ENCODE peak calls at places on chromosomes 11 and 22, in five cellular contexts. A is CD4-positive, CD25-positive, alpha-beta regulatory T cell; X is lung; L is OCI-LY7; K is PC-3. O is an unnamed sample.
A peak's percentile ranks its signal among the peaks of the same experiment; 100 is the strongest.

GRCh38 chr11:64571410-64572091 is 19.5 kb upstream of the SLC22A12 start:
- DNase-seq in L (no peak), A (no peak), K (no peak), X (no peak), O (no peak)

GRCh38 chr11:118437046-118437735 is 899 bp downstream of the KMT2A start:
- DNase-seq in L (peak; percentile 53), K (peak; percentile 54), X (peak; percentile 38), A (peak; percentile 26), O (peak; percentile 56)

GRCh38 chr11:33682446-33682845 is 18.2 kb downstream of the C11orf91 start:
- DNase-seq in L (no peak), A (no peak), K (peak; percentile 57), X (no peak), O (no peak)

GRCh38 chr11:65526744-65527143 is 1.9 kb downstream of the SCYL1 start:
- DNase-seq in K (no peak), A (no peak), X (no peak), L (no peak), O (no peak)

GRCh38 chr22:42990131-42990838 is 24.7 kb downstream of the PACSIN2 start:
- DNase-seq in X (no peak), K (peak; percentile 86), L (no peak), A (no peak), O (no peak)

GRCh38 chr11:106627694-106628093 is 390.6 kb downstream of the GUCY1A2 start:
- DNase-seq in L (no peak), X (no peak), A (no peak), K (no peak), O (no peak)

GRCh38 chr11:2592559-2593392 is 107.0 kb downstream of the KCNQ1OT1 start:
- DNase-seq in L (no peak), X (peak; percentile 25), K (no peak), A (no peak), O (no peak)

GRCh38 chr11:122394326-122394725 is 261.2 kb upstream of the UBASH3B start:
- DNase-seq in K (no peak), X (no peak), A (no peak), L (no peak), O (no peak)

GRCh38 chr11:33307984-33308383 is 50.8 kb downstream of the HIPK3 start:
- DNase-seq in K (no peak), X (no peak), L (no peak), A (no peak), O (no peak)

GRCh38 chr11:96333076-96333744 is 9.8 kb downstream of the MAML2 start:
- DNase-seq in L (no peak), A (no peak), X (no peak), K (no peak), O (no peak)
- H3K4me1 ChIP-seq in L (no peaks in the 10 kb centered on the region), A (peaks cover 36% of the 10 kb centered on the region), X (peaks cover 10% of the 10 kb centered on the region), K (peaks cover 31% of the 10 kb centered on the region), O (peaks cover 3% of the 10 kb centered on the region)

GRCh38 chr22:20243545-20244249 is 24.4 kb downstream of the RTN4R start:
- DNase-seq in L (peak; percentile 44), X (peak; percentile 78), A (peak; percentile 36), K (peak; percentile 54), O (peak; percentile 83)
- H3K4me1 ChIP-seq in L (peaks cover 23% of the 10 kb centered on the region), X (peaks cover 39% of the 10 kb centered on the region), A (peaks cover 64% of the 10 kb centered on the region), K (peaks cover 4% of the 10 kb centered on the region), O (peaks cover 52% of the 10 kb centered on the region)

GRCh38 chr22:39248254-39248653 is 3.5 kb upstream of the PDGFB start:
- DNase-seq in K (no peak), L (no peak), X (no peak), A (no peak), O (no peak)
- H3K4me1 ChIP-seq in K (peaks cover 16% of the 10 kb centered on the region), L (peaks cover under 1% of the 10 kb centered on the region), X (peaks cover 19% of the 10 kb centered on the region), A (peaks cover 15% of the 10 kb centered on the region), O (no peaks in the 10 kb centered on the region)

GRCh38 chr22:47162865-47163264 is 400.4 kb downstream of the TBC1D22A start:
- DNase-seq in K (no peak), X (no peak), L (no peak), A (no peak), O (no peak)

GRCh38 chr22:47163481-47163875 is 401.0 kb downstream of the TBC1D22A start:
- DNase-seq in K (no peak), L (no peak), X (no peak), A (no peak), O (no peak)

GRCh38 chr22:47165338-47165931 is 403.0 kb downstream of the TBC1D22A start:
- DNase-seq in L (no peak), K (no peak), X (no peak), A (no peak), O (no peak)

GRCh38 chr22:47164514-47165337 is 402.3 kb downstream of the TBC1D22A start:
- DNase-seq in K (no peak), L (no peak), A (no peak), X (no peak), O (no peak)

GRCh38 chr22:47163876-47164513 is 401.5 kb downstream of the TBC1D22A start:
- DNase-seq in L (no peak), A (no peak), K (no peak), X (no peak), O (no peak)
- H3K4me1 ChIP-seq in L (peaks cover 5% of the 10 kb centered on the region), A (no peaks in the 10 kb centered on the region), K (no peaks in the 10 kb centered on the region), X (peaks cover 16% of the 10 kb centered on the region), O (peaks cover 33% of the 10 kb centered on the region)

DNA sequence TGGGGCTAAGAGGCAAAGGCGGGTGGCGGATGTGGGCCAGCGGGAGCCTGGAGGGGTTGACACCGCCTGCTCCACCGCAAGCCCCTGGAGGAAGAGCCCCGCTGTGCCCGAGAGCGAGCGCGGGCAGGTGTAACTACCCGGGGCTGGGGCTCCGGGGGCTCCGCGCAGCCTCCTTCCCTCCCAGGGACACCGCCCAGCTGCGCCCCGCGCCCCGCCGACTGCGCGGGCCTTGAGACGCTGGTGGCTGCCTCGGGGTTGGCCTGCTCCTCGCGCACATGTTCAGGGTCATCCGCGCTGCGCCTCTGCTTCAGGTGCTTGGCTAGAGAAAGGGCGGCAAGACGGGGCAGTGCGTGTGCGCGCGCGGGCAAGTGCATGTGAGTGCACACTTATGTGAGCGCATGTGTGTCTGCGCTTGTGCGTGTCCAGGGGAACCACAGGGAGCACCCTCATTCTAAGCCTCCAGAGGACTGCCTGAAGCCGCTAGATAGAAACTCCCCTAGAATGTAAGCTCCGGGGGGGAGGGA is 197.5 kb upstream of the TMEM45B start:
- DNase-seq in A (no peak), K (no peak), L (no peak), X (no peak), O (no peak)
- H3K4me1 ChIP-seq in A (no peaks in the 10 kb centered on the region), K (peaks cover 11% of the 10 kb centered on the region), L (no peaks in the 10 kb centered on the region), X (no peaks in the 10 kb centered on the region), O (no peaks in the 10 kb centered on the region)

O was measured in Karpas-422.